ENCODE peak calls at places on chromosome 16, in ten cellular contexts. One of them, this sample, is unnamed.
A peak's percentile ranks its signal among the peaks of the same experiment; 100 is the strongest.

GRCh38 chr16:60905806-60906205 is 1130.4 kb downstream of the CDH8 start:
- DNase-seq in Caki2: no peak
- DNase-seq in stimulated activated CD8-positive, alpha-beta memory T cell treated with anti-CD3 and anti-CD28 coated beads, Interleukin-4, amount 100 ng/mL, for 4 hours: no peak
- DNase-seq in AG08396: no peak
- DNase-seq in mucosa of gallbladder: no peak
- DNase-seq in NCI-H2107: no peak
- DNase-seq in breast epithelium: no peak
- DNase-seq in NCI-H345: no peak
- DNase-seq in activated T-cell treated with anti-CD3 and anti-CD28 coated beads, Interleukin-2, amount 50 U/mL, for 4 hours: no peak
- DNase-seq in naive B cell: no peak
- DNase-seq in this sample: no peak

GRCh38 chr16:64453643-64454042 is 668.2 kb downstream of the CDH11 start:
- DNase-seq in Caki2: no peak
- DNase-seq in stimulated activated CD8-positive, alpha-beta memory T cell treated with anti-CD3 and anti-CD28 coated beads, Interleukin-4, amount 100 ng/mL, for 4 hours: no peak
- DNase-seq in AG08396: no peak
- DNase-seq in mucosa of gallbladder: no peak
- DNase-seq in NCI-H2107: no peak
- DNase-seq in breast epithelium: no peak
- DNase-seq in NCI-H345: no peak
- DNase-seq in activated T-cell treated with anti-CD3 and anti-CD28 coated beads, Interleukin-2, amount 50 U/mL, for 4 hours: no peak
- DNase-seq in naive B cell: no peak
- DNase-seq in this sample: no peak

GRCh38 chr16:68275611-68276191 is 11.4 kb downstream of the SLC7A6 start:
- DNase-seq in Caki2: no peak
- DNase-seq in stimulated activated CD8-positive, alpha-beta memory T cell treated with anti-CD3 and anti-CD28 coated beads, Interleukin-4, amount 100 ng/mL, for 4 hours: no peak
- DNase-seq in AG08396: no peak
- DNase-seq in mucosa of gallbladder: no peak
- DNase-seq in NCI-H2107: no peak
- DNase-seq in breast epithelium: no peak
- DNase-seq in NCI-H345: peak; percentile 50
- DNase-seq in activated T-cell treated with anti-CD3 and anti-CD28 coated beads, Interleukin-2, amount 50 U/mL, for 4 hours: peak; percentile 27
- DNase-seq in naive B cell: no peak
- DNase-seq in this sample: no peak

GRCh38 chr16:3076577-3076976 is 11.1 kb downstream of the IL32 start:
- DNase-seq in Caki2: no peak
- DNase-seq in stimulated activated CD8-positive, alpha-beta memory T cell treated with anti-CD3 and anti-CD28 coated beads, Interleukin-4, amount 100 ng/mL, for 4 hours: no peak
- DNase-seq in AG08396: no peak
- DNase-seq in mucosa of gallbladder: no peak
- DNase-seq in NCI-H2107: no peak
- DNase-seq in breast epithelium: no peak
- DNase-seq in NCI-H345: no peak
- DNase-seq in activated T-cell treated with anti-CD3 and anti-CD28 coated beads, Interleukin-2, amount 50 U/mL, for 4 hours: no peak
- DNase-seq in naive B cell: no peak
- DNase-seq in this sample: no peak

GRCh38 chr16:15547768-15548096 is 95.2 kb downstream of the MARF1 start:
- DNase-seq in Caki2: no peak
- DNase-seq in stimulated activated CD8-positive, alpha-beta memory T cell treated with anti-CD3 and anti-CD28 coated beads, Interleukin-4, amount 100 ng/mL, for 4 hours: no peak
- DNase-seq in AG08396: no peak
- DNase-seq in mucosa of gallbladder: no peak
- DNase-seq in NCI-H2107: no peak
- DNase-seq in breast epithelium: no peak
- DNase-seq in NCI-H345: no peak
- DNase-seq in activated T-cell treated with anti-CD3 and anti-CD28 coated beads, Interleukin-2, amount 50 U/mL, for 4 hours: no peak
- DNase-seq in naive B cell: no peak
- DNase-seq in this sample: no peak

GRCh38 chr16:11100239-11100750 is 155.7 kb downstream of the SOCS1 start:
- DNase-seq in Caki2: no peak
- DNase-seq in stimulated activated CD8-positive, alpha-beta memory T cell treated with anti-CD3 and anti-CD28 coated beads, Interleukin-4, amount 100 ng/mL, for 4 hours: no peak
- DNase-seq in AG08396: peak; percentile 74
- DNase-seq in mucosa of gallbladder: peak; percentile 41
- DNase-seq in NCI-H2107: no peak
- DNase-seq in breast epithelium: no peak
- DNase-seq in NCI-H345: no peak
- DNase-seq in activated T-cell treated with anti-CD3 and anti-CD28 coated beads, Interleukin-2, amount 50 U/mL, for 4 hours: no peak
- DNase-seq in naive B cell: no peak
- DNase-seq in this sample: peak; percentile 94

GRCh38 chr16:21101631-21102420 is 48.8 kb downstream of the DNAH3 start:
- DNase-seq in Caki2: no peak
- DNase-seq in stimulated activated CD8-positive, alpha-beta memory T cell treated with anti-CD3 and anti-CD28 coated beads, Interleukin-4, amount 100 ng/mL, for 4 hours: no peak
- DNase-seq in AG08396: peak; percentile 29
- DNase-seq in mucosa of gallbladder: no peak
- DNase-seq in NCI-H2107: no peak
- DNase-seq in breast epithelium: no peak
- DNase-seq in NCI-H345: no peak
- DNase-seq in activated T-cell treated with anti-CD3 and anti-CD28 coated beads, Interleukin-2, amount 50 U/mL, for 4 hours: no peak
- DNase-seq in naive B cell: no peak
- DNase-seq in this sample: peak; percentile 31

GRCh38 chr16:11668590-11669379 is 530 bp downstream of the SNN start:
- DNase-seq in Caki2: no peak
- DNase-seq in stimulated activated CD8-positive, alpha-beta memory T cell treated with anti-CD3 and anti-CD28 coated beads, Interleukin-4, amount 100 ng/mL, for 4 hours: no peak
- DNase-seq in AG08396: peak; percentile 56
- DNase-seq in mucosa of gallbladder: no peak
- DNase-seq in NCI-H2107: no peak
- DNase-seq in breast epithelium: no peak
- DNase-seq in NCI-H345: no peak
- DNase-seq in activated T-cell treated with anti-CD3 and anti-CD28 coated beads, Interleukin-2, amount 50 U/mL, for 4 hours: no peak
- DNase-seq in naive B cell: no peak
- DNase-seq in this sample: no peak

GRCh38 chr16:11276880-11277593 is 757 bp upstream of the PRM2 start:
- DNase-seq in Caki2: no peak
- DNase-seq in stimulated activated CD8-positive, alpha-beta memory T cell treated with anti-CD3 and anti-CD28 coated beads, Interleukin-4, amount 100 ng/mL, for 4 hours: no peak
- DNase-seq in AG08396: no peak
- DNase-seq in mucosa of gallbladder: no peak
- DNase-seq in NCI-H2107: no peak
- DNase-seq in breast epithelium: no peak
- DNase-seq in NCI-H345: no peak
- DNase-seq in activated T-cell treated with anti-CD3 and anti-CD28 coated beads, Interleukin-2, amount 50 U/mL, for 4 hours: no peak
- DNase-seq in naive B cell: no peak
- DNase-seq in this sample: no peak

This sample was measured in fibroblast of mammary gland.